ENCODE peak calls at places on chromosomes 6 and 20, in nine cellular contexts. W, A, T, S, U, E, Z, O and F are unnamed samples. For H3K9me3, the result is how much of the 10 kb centered on the place peaks cover.

GRCh38 chr6:19812512-19813119 is 24.6 kb upstream of the ID4 start:
- DNase-seq in T (no peak), A (peak), E (no peak), O (no peak), W (peak), S (no peak), Z (peak), U (no peak), F (no peak)

GRCh38 chr20:16590234-16590633 is 17.0 kb upstream of the KIF16B start:
- DNase-seq in U (no peak), A (no peak), E (no peak), S (no peak), Z (no peak), T (no peak), W (no peak), O (no peak), F (no peak)

GRCh38 chr20:44959896-44960852 is at the start of gene TOMM34:
- DNase-seq in S (peak), E (peak), O (peak), W (peak), T (peak), A (peak), U (peak), Z (peak), F (peak)

GRCh38 chr6:6569768-6570167 is 18.8 kb upstream of the LY86 start:
- DNase-seq in A (no peak), U (no peak), Z (no peak), O (no peak), E (no peak), S (no peak), W (no peak), T (no peak), F (no peak)

GRCh38 chr20:53629436-53629835 is 35.8 kb upstream of the ZNF217 start:
- DNase-seq in W (no peak), T (no peak), Z (no peak), S (no peak), A (no peak), U (no peak), O (no peak), E (no peak), F (no peak)

GRCh38 chr6:12060780-12061619 is 48.9 kb downstream of the HIVEP1 start:
- DNase-seq in E (peak), W (peak), O (peak), A (peak), S (peak), Z (peak), U (peak), T (peak), F (peak)

GRCh38 chr6:32118782-32119628 is 9.0 kb downstream of the ATF6B start:
- DNase-seq in U (peak), S (peak), O (peak), E (peak), A (peak), W (peak), Z (peak), T (peak), F (peak)

GRCh38 chr20:22449115-22449973 is 135.0 kb downstream of the FOXA2 start:
- DNase-seq in S (no peak), T (peak), Z (no peak), U (no peak), O (no peak), A (peak), E (no peak), W (no peak), F (no peak)

GRCh38 chr6:36129889-36130671 is at the start of gene MAPK13:
- DNase-seq in E (no peak), Z (peak), O (peak), W (no peak), S (no peak), A (peak), U (no peak), T (no peak), F (no peak)

GRCh38 chr6:20367716-20368485 is 33.8 kb upstream of the E2F3 start:
- DNase-seq in T (no peak), S (no peak), A (no peak), Z (peak), U (no peak), E (no peak), W (peak), O (no peak), F (no peak)

GRCh38 chr20:48350291-48350988 is 477.4 kb downstream of the PREX1 start:
- DNase-seq in E (no peak), A (no peak), T (no peak), S (no peak), O (no peak), Z (peak), U (no peak), W (no peak), F (no peak)

GRCh38 chr20:7571521-7572065 is 368.7 kb downstream of the HAO1 start:
- DNase-seq in Z (no peak), O (no peak), U (no peak), S (no peak), T (no peak), A (no peak), W (no peak), E (no peak), F (no peak)

GRCh38 chr6:21595951-21596378 is 2.4 kb downstream of the SOX4 start:
- DNase-seq in O (peak), E (no peak), U (no peak), S (no peak), Z (no peak), A (no peak), T (peak), W (no peak), F (no peak)

DNA sequence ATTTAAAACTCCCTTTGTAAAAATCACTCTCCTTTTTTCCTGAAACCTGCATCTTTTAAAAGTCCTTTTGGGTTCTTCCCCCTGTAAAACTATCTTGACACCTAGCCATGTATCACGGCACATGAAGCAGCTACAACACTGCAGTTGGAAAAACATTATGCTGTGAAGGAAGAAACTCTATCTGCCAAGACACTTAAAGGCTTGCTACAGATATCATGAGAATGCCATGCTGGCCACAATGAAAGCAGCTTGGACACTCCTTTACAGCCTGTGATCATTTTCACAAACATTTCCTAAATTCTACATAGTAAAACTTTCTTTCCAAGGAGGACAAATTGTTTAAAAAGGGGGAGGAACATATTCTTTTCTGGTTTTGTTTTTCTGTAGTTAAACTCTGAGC is 31.8 kb downstream of the CNKSR3 start:
- DNase-seq in E (no peak), W (peak), Z (no peak), T (no peak), U (no peak), A (no peak), O (no peak), S (no peak), F (no peak)
- H3K27ac ChIP-seq in E (no peak), W (peak), Z (no peak), T (no peak), U (no peak), A (peak), O (no peak), S (no peak), F (no peak)

GRCh38 chr6:167477688-167478087 is 152.8 kb downstream of the TTLL2 start:
- DNase-seq in W (no peak), T (no peak), S (no peak), O (no peak), U (no peak), A (no peak), E (no peak), Z (no peak), F (no peak)
- H3K9me3 ChIP-seq in W (under half), T (under half), S (under half), O (under half), U (under half), A (under half), E (under half), Z (under half), F (under half)

GRCh38 chr20:47327711-47328110 is 28.8 kb downstream of the ZMYND8 start:
- DNase-seq in E (no peak), O (no peak), A (no peak), T (no peak), W (no peak), S (no peak), Z (no peak), U (no peak), F (no peak)
- H3K27ac ChIP-seq in E (no peak), O (peak), A (peak), T (peak), W (no peak), S (no peak), Z (no peak), U (no peak), F (peak)

GRCh38 chr6:9456241-9456658 is 958.6 kb downstream of the TFAP2A start:
- DNase-seq in U (no peak), W (no peak), A (no peak), O (no peak), E (no peak), S (no peak), T (no peak), Z (no peak), F (no peak)
- H3K9me3 ChIP-seq in U (under half), W (under half), A (under half), O (under half), E (under half), S (under half), T (under half), Z (under half), F (under half)

GRCh38 chr6:131948692-131949614 is 2.2 kb downstream of the CCN2 start:
- DNase-seq in S (no peak), A (no peak), E (peak), O (peak), W (peak), U (no peak), T (peak), Z (no peak), F (no peak)
- H3K27ac ChIP-seq in S (no peak), A (peak), E (peak), O (peak), W (peak), U (peak), T (peak), Z (no peak), F (peak)

GRCh38 chr6:120711255-120711654 is 623.0 kb downstream of the TBC1D32 start:
- DNase-seq in W (no peak), E (no peak), Z (no peak), S (no peak), U (no peak), O (no peak), A (no peak), T (no peak), F (no peak)
- H3K9me3 ChIP-seq in W (under half), E (under half), Z (under half), S (under half), U (under half), O (under half), A (under half), T (under half), F (under half)

GRCh38 chr6:106027760-106028159 is 58.4 kb upstream of the PRDM1 start:
- DNase-seq in E (no peak), Z (no peak), W (no peak), U (no peak), S (no peak), O (no peak), A (no peak), T (no peak), F (no peak)
- H3K27ac ChIP-seq in E (no peak), Z (no peak), W (no peak), U (no peak), S (no peak), O (no peak), A (no peak), T (no peak), F (no peak)

GRCh38 chr6:83756565-83756964 is 47.7 kb upstream of the SNAP91 start:
- DNase-seq in S (no peak), O (no peak), W (no peak), U (no peak), E (no peak), T (no peak), Z (no peak), A (no peak), F (no peak)

GRCh38 chr6:83758533-83758932 is 49.6 kb upstream of the SNAP91 start:
- DNase-seq in S (no peak), T (no peak), W (no peak), U (no peak), E (no peak), A (no peak), Z (no peak), O (no peak), F (no peak)

GRCh38 chr6:83757021-83757420 is 48.1 kb upstream of the SNAP91 start:
- DNase-seq in T (no peak), Z (no peak), S (no peak), U (no peak), A (no peak), W (no peak), E (no peak), O (no peak), F (no peak)
- H3K9me3 ChIP-seq in T (under half), Z (under half), S (under half), U (under half), A (under half), W (under half), E (under half), O (under half), F (under half)